ENCODE peak calls at places on chromosome 15, in five cellular contexts. D is T-helper 1 cell, B is ELR, E is sciatic nerve, K is A549. L is an unnamed sample.

GRCh38 chr15:74291101-74292071 is 55.3 kb downstream of the CCDC33 start:
- DNase-seq in D (no peak), B (peak; percentile 76), E (peak; percentile 91), K (peak; percentile 56), L (peak; percentile 25)

GRCh38 chr15:86154705-86155104 is 75.0 kb downstream of the AGBL1 start:
- DNase-seq in D (no peak), B (no peak), E (no peak), K (no peak), L (no peak)

GRCh38 chr15:46723308-46723707 is 994.0 kb upstream of the SEMA6D start:
- DNase-seq in D (no peak), B (no peak), E (no peak), K (no peak), L (no peak)

GRCh38 chr15:70632981-70633380 is 130.4 kb downstream of the UACA start:
- DNase-seq in D (no peak), B (no peak), E (no peak), K (no peak), L (no peak)

GRCh38 chr15:70670680-70671079 is 92.7 kb downstream of the UACA start:
- DNase-seq in D (no peak), B (no peak), E (no peak), K (no peak), L (no peak)

GRCh38 chr15:36232491-36232890 is 346.9 kb upstream of the CDIN1 start:
- DNase-seq in D (no peak), B (no peak), E (no peak), K (no peak), L (no peak)

GRCh38 chr15:28265334-28266019 is 56.5 kb downstream of the HERC2 start:
- DNase-seq in D (no peak), B (no peak), E (no peak), K (no peak), L (no peak)

GRCh38 chr15:34275154-34275553 is 50.3 kb downstream of the EMC4 start:
- DNase-seq in D (no peak), B (peak; percentile 54), E (no peak), K (no peak), L (no peak)

GRCh38 chr15:92803852-92804609 is 96.1 kb upstream of the CHD2 start:
- DNase-seq in D (no peak), B (peak; percentile 99), E (peak; percentile 82), K (peak; percentile 96), L (no peak)

GRCh38 chr15:45521596-45522167 is 873 bp downstream of the SLC30A4 start:
- DNase-seq in D (no peak), B (peak; percentile 8), E (no peak), K (no peak), L (peak; percentile 47)

GRCh38 chr15:84855032-84855645 is 29.3 kb upstream of the SLC28A1 start:
- DNase-seq in D (no peak), B (no peak), E (no peak), K (no peak), L (no peak)

GRCh38 chr15:38750816-38751215 is 186.2 kb upstream of the RASGRP1 start:
- DNase-seq in D (no peak), B (no peak), E (no peak), K (no peak), L (no peak)

GRCh38 chr15:49696441-49696840 is 75.6 kb downstream of the DTWD1 start:
- DNase-seq in D (no peak), B (peak; percentile 29), E (no peak), K (no peak), L (no peak)

GRCh38 chr15:39270221-39270835 is 310.6 kb upstream of the THBS1 start:
- DNase-seq in D (no peak), B (peak; percentile 34), E (no peak), K (no peak), L (no peak)

GRCh38 chr15:83793069-83793468 is 139.1 kb downstream of the ADAMTSL3 start:
- DNase-seq in D (no peak), B (no peak), E (no peak), K (no peak), L (no peak)